ENCODE peak calls at places on chromosomes 6 and 20, in six cellular contexts. W is AG20443; K is kidney epithelial cell; C is dorsolateral prefrontal cortex; B is CD8-positive, alpha-beta T cell; P is HCEC 1CT. X is an unnamed sample.

GRCh38 chr6:129120856-129121255 is 237.9 kb downstream of the LAMA2 start:
- DNase-seq in C (no peak), B (no peak), P (no peak), W (peak; percentile 20), K (peak; percentile 35), X (no peak)

GRCh38 chr6:617485-618100 is 39.3 kb downstream of the HUS1B start:
- DNase-seq in P (no peak), K (no peak), B (no peak), W (no peak), C (peak; percentile 49), X (no peak)

GRCh38 chr6:11754625-11755289 is 23.8 kb downstream of the ADTRP start:
- DNase-seq in W (peak; percentile 77), C (no peak), P (peak; percentile 72), K (no peak), B (no peak), X (no peak)

GRCh38 chr6:105797313-105797970 is 288.7 kb upstream of the PRDM1 start:
- DNase-seq in C (no peak), B (no peak), W (no peak), P (no peak), K (no peak), X (no peak)

GRCh38 chr6:110233769-110234374 is 53.6 kb downstream of the CDC40 start:
- DNase-seq in C (no peak), P (no peak), W (peak; percentile 30), K (no peak), B (no peak), X (no peak)

GRCh38 chr20:61837200-61837599 is 228.5 kb downstream of the TAF4 start:
- DNase-seq in K (no peak), C (no peak), W (no peak), B (no peak), P (no peak), X (no peak)

GRCh38 chr6:125316621-125317020 is 14.9 kb upstream of the HDDC2 start:
- DNase-seq in C (peak; percentile 10), K (no peak), P (no peak), W (no peak), B (no peak), X (peak; percentile 79)

GRCh38 chr20:51371720-51372119 is 170.8 kb downstream of the NFATC2 start:
- DNase-seq in K (no peak), W (no peak), B (no peak), C (no peak), P (no peak), X (no peak)

GRCh38 chr6:1624071-1624847 is 14.5 kb downstream of the FOXC1 start:
- DNase-seq in B (no peak), K (no peak), W (no peak), P (no peak), C (no peak), X (no peak)

X was measured in substantia nigra.